ENCODE peak calls at places on chromosomes 16 and 17, in six cellular contexts. One of them, this sample, is unnamed.

GRCh38 chr17:64145751-64146417 is 15.9 kb upstream of the ERN1 start:
- DNase-seq in HT1080: peak; percentile 98
- DNase-seq in LHCN-M2: peak; percentile 100
- DNase-seq in mucosa of descending colon: peak; percentile 93
- DNase-seq in effector memory CD4-positive, alpha-beta T cell: peak; percentile 94
- DNase-seq in activated CD4-positive, alpha-beta T cell treated with anti-CD3 and anti-CD28 coated beads for 1 hour: peak; percentile 94
- DNase-seq in this sample: peak; percentile 97

GRCh38 chr17:82874011-82874835 is 34.4 kb upstream of the ZNF750 start:
- DNase-seq in mucosa of descending colon: peak; percentile 24
- DNase-seq in HT1080: no peak
- DNase-seq in LHCN-M2: no peak
- DNase-seq in effector memory CD4-positive, alpha-beta T cell: no peak
- DNase-seq in activated CD4-positive, alpha-beta T cell treated with anti-CD3 and anti-CD28 coated beads for 1 hour: no peak
- DNase-seq in this sample: no peak

GRCh38 chr17:77778636-77779524 is 179.6 kb upstream of the TNRC6C start:
- DNase-seq in HT1080: no peak
- DNase-seq in activated CD4-positive, alpha-beta T cell treated with anti-CD3 and anti-CD28 coated beads for 1 hour: no peak
- DNase-seq in mucosa of descending colon: peak; percentile 32
- DNase-seq in effector memory CD4-positive, alpha-beta T cell: no peak
- DNase-seq in LHCN-M2: peak; percentile 68
- DNase-seq in this sample: no peak

GRCh38 chr16:25155553-25156460 is 44.3 kb downstream of the LCMT1 start:
- DNase-seq in activated CD4-positive, alpha-beta T cell treated with anti-CD3 and anti-CD28 coated beads for 1 hour: no peak
- DNase-seq in effector memory CD4-positive, alpha-beta T cell: no peak
- DNase-seq in mucosa of descending colon: no peak
- DNase-seq in HT1080: peak; percentile 58
- DNase-seq in LHCN-M2: peak; percentile 53
- DNase-seq in this sample: no peak

GRCh38 chr17:39113871-39114270 is 37.6 kb downstream of the PLXDC1 start:
- DNase-seq in activated CD4-positive, alpha-beta T cell treated with anti-CD3 and anti-CD28 coated beads for 1 hour: no peak
- DNase-seq in effector memory CD4-positive, alpha-beta T cell: no peak
- DNase-seq in HT1080: no peak
- DNase-seq in mucosa of descending colon: no peak
- DNase-seq in LHCN-M2: no peak
- DNase-seq in this sample: no peak

GRCh38 chr16:30876867-30877266 is 17.0 kb downstream of the BCL7C start:
- DNase-seq in LHCN-M2: peak; percentile 14
- DNase-seq in mucosa of descending colon: peak; percentile 46
- DNase-seq in effector memory CD4-positive, alpha-beta T cell: no peak
- DNase-seq in HT1080: no peak
- DNase-seq in activated CD4-positive, alpha-beta T cell treated with anti-CD3 and anti-CD28 coated beads for 1 hour: no peak
- DNase-seq in this sample: no peak

GRCh38 chr17:28570716-28571254 is 539 bp downstream of the PIGS start:
- DNase-seq in effector memory CD4-positive, alpha-beta T cell: peak; percentile 25
- DNase-seq in LHCN-M2: no peak
- DNase-seq in HT1080: no peak
- DNase-seq in activated CD4-positive, alpha-beta T cell treated with anti-CD3 and anti-CD28 coated beads for 1 hour: peak; percentile 31
- DNase-seq in mucosa of descending colon: peak; percentile 62
- DNase-seq in this sample: peak; percentile 50

GRCh38 chr17:79028496-79029326 is 4.7 kb downstream of the C1QTNF1 start:
- DNase-seq in activated CD4-positive, alpha-beta T cell treated with anti-CD3 and anti-CD28 coated beads for 1 hour: no peak
- DNase-seq in mucosa of descending colon: no peak
- DNase-seq in LHCN-M2: no peak
- DNase-seq in effector memory CD4-positive, alpha-beta T cell: no peak
- DNase-seq in HT1080: no peak
- DNase-seq in this sample: no peak

GRCh38 chr16:64754279-64754678 is 367.6 kb downstream of the CDH11 start:
- DNase-seq in LHCN-M2: no peak
- DNase-seq in mucosa of descending colon: no peak
- DNase-seq in HT1080: no peak
- DNase-seq in effector memory CD4-positive, alpha-beta T cell: no peak
- DNase-seq in activated CD4-positive, alpha-beta T cell treated with anti-CD3 and anti-CD28 coated beads for 1 hour: no peak
- DNase-seq in this sample: no peak

GRCh38 chr17:36931697-36932382 is 5.4 kb upstream of the LHX1 start:
- DNase-seq in mucosa of descending colon: no peak
- DNase-seq in effector memory CD4-positive, alpha-beta T cell: no peak
- DNase-seq in LHCN-M2: no peak
- DNase-seq in activated CD4-positive, alpha-beta T cell treated with anti-CD3 and anti-CD28 coated beads for 1 hour: no peak
- DNase-seq in HT1080: no peak
- DNase-seq in this sample: no peak

GRCh38 chr17:80980397-80981061 is 11.1 kb upstream of the CHMP6 start:
- DNase-seq in LHCN-M2: peak; percentile 41
- DNase-seq in effector memory CD4-positive, alpha-beta T cell: no peak
- DNase-seq in HT1080: peak; percentile 55
- DNase-seq in mucosa of descending colon: no peak
- DNase-seq in activated CD4-positive, alpha-beta T cell treated with anti-CD3 and anti-CD28 coated beads for 1 hour: no peak
- DNase-seq in this sample: no peak

GRCh38 chr16:87809150-87809902 is 43.5 kb upstream of the KLHDC4 start:
- DNase-seq in LHCN-M2: no peak
- DNase-seq in HT1080: peak; percentile 42
- DNase-seq in activated CD4-positive, alpha-beta T cell treated with anti-CD3 and anti-CD28 coated beads for 1 hour: no peak
- DNase-seq in effector memory CD4-positive, alpha-beta T cell: no peak
- DNase-seq in mucosa of descending colon: no peak
- DNase-seq in this sample: peak; percentile 78

GRCh38 chr17:47745037-47745380 is 12.0 kb downstream of the TBX21 start:
- DNase-seq in mucosa of descending colon: no peak
- DNase-seq in HT1080: no peak
- DNase-seq in effector memory CD4-positive, alpha-beta T cell: no peak
- DNase-seq in LHCN-M2: no peak
- DNase-seq in activated CD4-positive, alpha-beta T cell treated with anti-CD3 and anti-CD28 coated beads for 1 hour: no peak
- DNase-seq in this sample: no peak

GRCh38 chr17:14699569-14700190 is 398.8 kb downstream of the HS3ST3B1 start:
- DNase-seq in HT1080: no peak
- DNase-seq in activated CD4-positive, alpha-beta T cell treated with anti-CD3 and anti-CD28 coated beads for 1 hour: no peak
- DNase-seq in LHCN-M2: no peak
- DNase-seq in mucosa of descending colon: no peak
- DNase-seq in effector memory CD4-positive, alpha-beta T cell: no peak
- DNase-seq in this sample: no peak

GRCh38 chr17:61517265-61517664 is 65.0 kb downstream of the TBX4 start:
- DNase-seq in LHCN-M2: no peak
- DNase-seq in activated CD4-positive, alpha-beta T cell treated with anti-CD3 and anti-CD28 coated beads for 1 hour: no peak
- DNase-seq in effector memory CD4-positive, alpha-beta T cell: no peak
- DNase-seq in HT1080: no peak
- DNase-seq in mucosa of descending colon: no peak
- DNase-seq in this sample: no peak

GRCh38 chr17:51435171-51435552 is 174.8 kb downstream of the UTP18 start:
- DNase-seq in activated CD4-positive, alpha-beta T cell treated with anti-CD3 and anti-CD28 coated beads for 1 hour: no peak
- DNase-seq in LHCN-M2: no peak
- DNase-seq in effector memory CD4-positive, alpha-beta T cell: no peak
- DNase-seq in mucosa of descending colon: no peak
- DNase-seq in HT1080: no peak
- DNase-seq in this sample: no peak